ENCODE peak calls at places on chromosome 15, in seven cellular contexts. G is MCF 10A; S is left ventricle myocardium inferior; J is fibroblast of pulmonary artery; Y is astrocyte; W is brain microvascular endothelial cell; A is CD8-positive, alpha-beta T cell. X is an unnamed sample.

GRCh38 chr15:71079208-71080044 is 35.8 kb upstream of the THSD4 start:
- DNase-seq in G (peak), S (peak), J (peak), Y (peak), W (peak), A (no peak), X (no peak)

GRCh38 chr15:63401714-63402497 is 20.3 kb upstream of the CA12 start:
- DNase-seq in G (no peak), S (no peak), J (no peak), Y (no peak), W (no peak), A (no peak), X (no peak)

GRCh38 chr15:40266828-40267304 is 16.0 kb downstream of the ANKRD63 start:
- DNase-seq in G (peak), S (no peak), J (peak), Y (peak), W (peak), A (no peak), X (no peak)

GRCh38 chr15:69578792-69579587 is 126.4 kb downstream of the RPLP1 start:
- DNase-seq in G (peak), S (no peak), J (no peak), Y (peak), W (no peak), A (no peak), X (no peak)

GRCh38 chr15:68511073-68511991 is 67.5 kb upstream of the CORO2B start:
- DNase-seq in G (no peak), S (peak), J (peak), Y (peak), W (peak), A (no peak), X (no peak)

GRCh38 chr15:39149636-39150035 is 431.2 kb upstream of the THBS1 start:
- DNase-seq in G (no peak), S (no peak), J (no peak), Y (no peak), W (no peak), A (no peak), X (no peak)

GRCh38 chr15:85168642-85169173 is 187.1 kb downstream of the PDE8A start:
- DNase-seq in G (peak), S (no peak), J (no peak), Y (no peak), W (peak), A (peak), X (peak)

GRCh38 chr15:84685304-84685703 is 27.3 kb upstream of the NMB start:
- DNase-seq in G (peak), S (peak), J (peak), Y (peak), W (peak), A (no peak), X (no peak)

GRCh38 chr15:28021281-28022039 is 77.7 kb downstream of the OCA2 start:
- DNase-seq in G (no peak), S (peak), J (peak), Y (peak), W (peak), A (no peak), X (no peak)

GRCh38 chr15:23422099-23422945 is 24.7 kb downstream of the GOLGA6L2 start:
- DNase-seq in G (peak), S (no peak), J (no peak), Y (no peak), W (no peak), A (no peak), X (no peak)

GRCh38 chr15:78077053-78077859 is at the start of gene TBC1D2B:
- DNase-seq in G (peak), S (peak), J (peak), Y (no peak), W (no peak), A (peak), X (peak)

GRCh38 chr15:63843901-63844317 is 10.2 kb upstream of the HERC1 start:
- DNase-seq in G (no peak), S (no peak), J (peak), Y (peak), W (peak), A (no peak), X (no peak)

GRCh38 chr15:26242565-26242964 is 379.4 kb upstream of the ATP10A start:
- DNase-seq in G (no peak), S (no peak), J (no peak), Y (no peak), W (no peak), A (no peak), X (no peak)

GRCh38 chr15:55250392-55250791 is 39.2 kb downstream of the RAB27A start:
- DNase-seq in G (peak), S (no peak), J (peak), Y (peak), W (no peak), A (no peak), X (no peak)

GRCh38 chr15:59892995-59893394 is 111.1 kb upstream of the FOXB1 start:
- DNase-seq in G (peak), S (no peak), J (peak), Y (peak), W (peak), A (no peak), X (no peak)

GRCh38 chr15:26115229-26115943 is 252.3 kb upstream of the ATP10A start:
- DNase-seq in G (no peak), S (no peak), J (no peak), Y (no peak), W (no peak), A (no peak), X (no peak)

GRCh38 chr15:57296473-57297162 is 79.7 kb upstream of the CGNL1 start:
- DNase-seq in G (no peak), S (no peak), J (no peak), Y (no peak), W (no peak), A (no peak), X (no peak)

GRCh38 chr15:47185222-47185800 is 532.0 kb upstream of the SEMA6D start:
- DNase-seq in G (no peak), S (no peak), J (no peak), Y (no peak), W (no peak), A (no peak), X (no peak)

GRCh38 chr15:61653110-61653509 is 407.1 kb downstream of the VPS13C start:
- DNase-seq in G (no peak), S (peak), J (no peak), Y (no peak), W (no peak), A (no peak), X (no peak)

GRCh38 chr15:26070095-26070532 is 207.0 kb upstream of the ATP10A start:
- DNase-seq in G (no peak), S (no peak), J (no peak), Y (no peak), W (no peak), A (no peak), X (no peak)

GRCh38 chr15:61393949-61394348 is 164.8 kb upstream of the RORA start:
- DNase-seq in G (no peak), S (no peak), J (no peak), Y (no peak), W (no peak), A (no peak), X (no peak)

GRCh38 chr15:70258369-70259029 is 160.8 kb upstream of the TLE3 start:
- DNase-seq in G (peak), S (peak), J (no peak), Y (peak), W (no peak), A (peak), X (no peak)

GRCh38 chr15:68816795-68817303 is 3.8 kb downstream of the ANP32A start:
- DNase-seq in G (peak), S (no peak), J (peak), Y (no peak), W (no peak), A (no peak), X (no peak)

GRCh38 chr15:55513125-55513524 is 5.1 kb upstream of the DNAAF4 start:
- DNase-seq in G (no peak), S (no peak), J (no peak), Y (no peak), W (no peak), A (no peak), X (no peak)

GRCh38 chr15:78372880-78373279 is 32.7 kb downstream of the CRABP1 start:
- DNase-seq in G (peak), S (no peak), J (no peak), Y (no peak), W (no peak), A (no peak), X (no peak)

GRCh38 chr15:85327820-85328219 is 52.6 kb upstream of the AKAP13 start:
- DNase-seq in G (no peak), S (no peak), J (no peak), Y (no peak), W (no peak), A (no peak), X (no peak)

GRCh38 chr15:25859838-25860645 is 3.1 kb downstream of the ATP10A start:
- DNase-seq in G (no peak), S (no peak), J (no peak), Y (no peak), W (no peak), A (no peak), X (no peak)

GRCh38 chr15:58988011-58988785 is 735 bp downstream of the RNF111 start:
- DNase-seq in G (peak), S (peak), J (peak), Y (peak), W (peak), A (peak), X (peak)

GRCh38 chr15:47404877-47405276 is 312.4 kb upstream of the SEMA6D start:
- DNase-seq in G (no peak), S (no peak), J (no peak), Y (no peak), W (no peak), A (no peak), X (no peak)

GRCh38 chr15:39692464-39693327 is 89.9 kb downstream of the FSIP1 start:
- DNase-seq in G (no peak), S (no peak), J (no peak), Y (peak), W (no peak), A (no peak), X (no peak)

GRCh38 chr15:93331545-93332117 is 242.6 kb upstream of the RGMA start:
- DNase-seq in G (no peak), S (no peak), J (no peak), Y (no peak), W (no peak), A (no peak), X (no peak)

GRCh38 chr15:91302588-91303439 is 202.8 kb downstream of the SV2B start:
- DNase-seq in G (peak), S (no peak), J (peak), Y (peak), W (peak), A (no peak), X (peak)

GRCh38 chr15:49187537-49188245 is 17.6 kb downstream of the GALK2 start:
- DNase-seq in G (no peak), S (no peak), J (peak), Y (peak), W (peak), A (no peak), X (no peak)

GRCh38 chr15:82315519-82316246 is 33.6 kb downstream of the GOLGA6L10 start:
- DNase-seq in G (no peak), S (peak), J (no peak), Y (no peak), W (no peak), A (no peak), X (no peak)

GRCh38 chr15:72180771-72181324 is 16.7 kb downstream of the GRAMD2A start:
- DNase-seq in G (no peak), S (no peak), J (no peak), Y (no peak), W (no peak), A (no peak), X (no peak)

GRCh38 chr15:72183781-72184164 is 13.8 kb downstream of the GRAMD2A start:
- DNase-seq in G (no peak), S (no peak), J (no peak), Y (no peak), W (no peak), A (no peak), X (no peak)

GRCh38 chr15:72182673-72183072 is 14.9 kb downstream of the GRAMD2A start:
- DNase-seq in G (peak), S (no peak), J (no peak), Y (no peak), W (no peak), A (no peak), X (no peak)

GRCh38 chr15:72182244-72182643 is 15.3 kb downstream of the GRAMD2A start:
- DNase-seq in G (no peak), S (no peak), J (no peak), Y (no peak), W (no peak), A (no peak), X (no peak)

DNA sequence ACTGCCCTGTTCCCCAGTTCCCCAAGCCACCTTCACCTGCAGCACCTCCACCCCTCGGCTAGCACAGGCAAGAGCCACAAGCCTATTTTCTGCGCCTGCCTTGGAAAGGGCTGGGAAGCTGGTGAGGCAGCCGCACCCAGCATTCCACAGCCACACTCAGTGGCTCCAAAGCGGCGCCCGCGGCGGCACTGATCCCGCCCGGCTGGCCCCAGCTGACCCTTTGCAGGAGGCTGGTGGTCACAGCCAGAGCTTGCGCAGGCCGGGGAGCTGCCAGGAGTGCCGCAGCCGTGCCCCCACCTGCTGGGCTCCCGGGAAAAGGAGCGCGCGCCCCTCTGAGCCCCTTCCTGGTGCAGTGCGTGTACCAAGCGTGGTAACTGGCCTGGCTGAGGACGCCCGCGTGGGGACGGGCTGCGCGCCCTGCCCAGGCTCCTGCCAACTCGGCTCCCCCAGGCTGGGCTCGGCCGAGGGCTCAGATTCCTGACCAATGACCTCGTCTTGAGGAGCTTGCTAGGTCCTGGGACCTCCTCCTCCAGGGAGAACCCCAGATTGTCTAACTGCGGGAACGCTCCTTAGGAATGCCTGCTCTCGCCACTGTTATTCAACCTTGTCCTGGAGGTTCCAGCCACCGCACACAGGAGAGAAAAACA is 13.3 kb downstream of the GRAMD2A start:
- DNase-seq in G (peak), S (peak), J (no peak), Y (peak), W (no peak), A (no peak), X (no peak)
- TF ChIP-seq CTCF in G (no peak), S (no peak), J (no peak), Y (no peak), W (no peak), A (no peak), X (no peak)

DNA sequence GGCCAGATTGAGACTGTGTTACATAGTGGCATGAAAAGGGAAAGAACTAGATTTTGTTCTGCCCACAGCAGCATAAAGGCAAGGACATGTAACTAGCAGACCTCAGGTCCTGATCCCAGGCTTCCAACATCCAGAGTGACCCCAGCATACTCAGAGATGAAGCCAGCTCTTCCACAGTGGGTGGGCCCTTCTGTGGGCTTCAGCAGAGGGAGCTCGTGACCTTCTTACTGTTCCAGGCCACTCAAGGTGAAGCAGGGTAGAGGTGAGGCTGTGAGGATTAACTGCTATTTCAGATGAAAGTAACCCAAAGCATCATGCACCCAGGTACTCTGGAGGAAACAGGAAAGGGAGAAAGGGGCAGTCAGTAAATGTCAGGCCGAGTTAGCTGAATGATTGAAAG is 905 bp upstream of the SLC24A1 start:
- DNase-seq in G (no peak), S (no peak), J (no peak), Y (no peak), W (no peak), A (no peak), X (no peak)
- TF ChIP-seq CTCF in G (no peak), S (no peak), J (no peak), Y (no peak), W (no peak), A (no peak), X (no peak)

GRCh38 chr15:72117698-72118399 is at the start of gene MYO9A:
- DNase-seq in G (peak), S (peak), J (peak), Y (peak), W (peak), A (peak), X (peak)
- TF ChIP-seq CTCF in G (no peak), S (peak), J (no peak), Y (no peak), W (peak), A (no peak), X (no peak)

GRCh38 chr15:41827290-41827879 is 507 bp upstream of the JMJD7 start:
- DNase-seq in G (no peak), S (peak), J (no peak), Y (no peak), W (no peak), A (peak), X (no peak)
- TF ChIP-seq CTCF in G (no peak), S (no peak), J (no peak), Y (no peak), W (no peak), A (no peak), X (no peak)

GRCh38 chr15:65386886-65387285 is 9.1 kb upstream of the IGDCC3 start:
- DNase-seq in G (no peak), S (no peak), J (no peak), Y (no peak), W (no peak), A (no peak), X (no peak)

GRCh38 chr15:65384505-65384894 is 6.7 kb upstream of the IGDCC3 start:
- DNase-seq in G (no peak), S (no peak), J (no peak), Y (no peak), W (no peak), A (no peak), X (no peak)

GRCh38 chr15:65386376-65386775 is 8.6 kb upstream of the IGDCC3 start:
- DNase-seq in G (no peak), S (peak), J (no peak), Y (no peak), W (no peak), A (no peak), X (no peak)

GRCh38 chr15:65384895-65385867 is 7.4 kb upstream of the IGDCC3 start:
- DNase-seq in G (peak), S (peak), J (peak), Y (peak), W (peak), A (peak), X (peak)

GRCh38 chr15:65385868-65386253 is 8.1 kb upstream of the IGDCC3 start:
- DNase-seq in G (no peak), S (peak), J (peak), Y (no peak), W (no peak), A (no peak), X (no peak)
- TF ChIP-seq CTCF in G (no peak), S (no peak), J (no peak), Y (no peak), W (no peak), A (peak), X (no peak)

DNA sequence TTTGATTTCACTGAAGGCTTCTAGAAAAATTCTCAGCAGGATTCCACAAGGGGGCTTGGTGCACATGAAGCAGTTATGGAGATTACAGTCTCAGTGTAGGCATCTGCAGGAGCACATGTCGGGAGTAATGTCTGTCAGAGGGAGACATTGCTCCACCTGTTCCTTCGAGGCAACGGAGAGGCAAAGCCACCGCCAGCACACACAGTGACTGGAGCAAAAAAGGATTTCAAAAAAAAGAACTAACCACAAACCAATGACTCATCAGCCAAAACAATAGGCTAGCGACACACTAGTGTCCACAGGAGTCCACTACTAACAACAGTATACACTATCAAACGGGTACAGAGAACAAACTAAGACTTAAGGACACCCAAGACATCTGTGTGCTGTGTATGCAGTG is 68.9 kb downstream of the NPTN start:
- DNase-seq in G (peak), S (no peak), J (peak), Y (peak), W (peak), A (no peak), X (no peak)
- TF ChIP-seq CTCF in G (no peak), S (no peak), J (peak), Y (peak), W (peak), A (no peak), X (no peak)

GRCh38 chr15:31206386-31207174 is 105.1 kb upstream of the TRPM1 start:
- DNase-seq in G (no peak), S (no peak), J (peak), Y (no peak), W (no peak), A (no peak), X (no peak)
- TF ChIP-seq CTCF in G (no peak), S (no peak), J (peak), Y (no peak), W (peak), A (no peak), X (no peak)

GRCh38 chr15:83449250-83449671 is 2.1 kb downstream of the SH3GL3 start:
- DNase-seq in G (no peak), S (no peak), J (no peak), Y (no peak), W (no peak), A (no peak), X (no peak)

GRCh38 chr15:83446417-83446816 is 724 bp upstream of the SH3GL3 start:
- DNase-seq in G (no peak), S (no peak), J (no peak), Y (no peak), W (no peak), A (no peak), X (no peak)

GRCh38 chr15:83444936-83445335 is 2.2 kb upstream of the SH3GL3 start:
- DNase-seq in G (no peak), S (no peak), J (no peak), Y (no peak), W (no peak), A (no peak), X (no peak)

GRCh38 chr15:83445653-83446052 is 1.5 kb upstream of the SH3GL3 start:
- DNase-seq in G (no peak), S (no peak), J (no peak), Y (no peak), W (no peak), A (no peak), X (no peak)

GRCh38 chr15:83446904-83447708 is at the start of gene SH3GL3:
- DNase-seq in G (peak), S (peak), J (peak), Y (peak), W (peak), A (peak), X (no peak)
- TF ChIP-seq CTCF in G (peak), S (peak), J (peak), Y (peak), W (peak), A (no peak), X (no peak)